ENCODE peak calls at places on chromosomes 6 and 20, in six cellular contexts. One of them, this sample, is unnamed.

GRCh38 chr6:169867751-169868191 is 116.3 kb downstream of the ERMARD start:
- DNase-seq in fibroblast of pulmonary artery: no peak
- DNase-seq in GM23338: no peak
- DNase-seq in heart left ventricle: no peak
- DNase-seq in type B pancreatic cell: peak
- DNase-seq in mesothelial cell of epicardium: no peak
- DNase-seq in this sample: no peak

GRCh38 chr6:67450641-67451040 is 1184.4 kb upstream of the ADGRB3 start:
- DNase-seq in GM23338: no peak
- DNase-seq in mesothelial cell of epicardium: no peak
- DNase-seq in fibroblast of pulmonary artery: no peak
- DNase-seq in heart left ventricle: no peak
- DNase-seq in type B pancreatic cell: no peak
- DNase-seq in this sample: no peak

GRCh38 chr6:75235271-75235670 is 8.3 kb downstream of the COX7A2 start:
- DNase-seq in type B pancreatic cell: no peak
- DNase-seq in heart left ventricle: no peak
- DNase-seq in fibroblast of pulmonary artery: no peak
- DNase-seq in GM23338: peak
- DNase-seq in mesothelial cell of epicardium: no peak
- DNase-seq in this sample: no peak

GRCh38 chr6:135163440-135163738 is 17.7 kb upstream of the MYB start:
- DNase-seq in GM23338: no peak
- DNase-seq in mesothelial cell of epicardium: no peak
- DNase-seq in type B pancreatic cell: no peak
- DNase-seq in heart left ventricle: no peak
- DNase-seq in fibroblast of pulmonary artery: no peak
- DNase-seq in this sample: peak

GRCh38 chr6:69719602-69720193 is 77.1 kb downstream of the LMBRD1 start:
- DNase-seq in heart left ventricle: no peak
- DNase-seq in GM23338: peak
- DNase-seq in type B pancreatic cell: no peak
- DNase-seq in mesothelial cell of epicardium: no peak
- DNase-seq in fibroblast of pulmonary artery: peak
- DNase-seq in this sample: no peak

GRCh38 chr6:143271024-143271423 is 179.5 kb downstream of the ADAT2 start:
- DNase-seq in heart left ventricle: peak
- DNase-seq in GM23338: no peak
- DNase-seq in mesothelial cell of epicardium: no peak
- DNase-seq in type B pancreatic cell: no peak
- DNase-seq in fibroblast of pulmonary artery: peak
- DNase-seq in this sample: no peak

GRCh38 chr6:126127662-126128061 is 141.3 kb downstream of the TRMT11 start:
- DNase-seq in mesothelial cell of epicardium: no peak
- DNase-seq in fibroblast of pulmonary artery: no peak
- DNase-seq in type B pancreatic cell: no peak
- DNase-seq in GM23338: peak
- DNase-seq in heart left ventricle: no peak
- DNase-seq in this sample: no peak

GRCh38 chr6:132456700-132457143 is 55.4 kb upstream of the MOXD1 start:
- DNase-seq in fibroblast of pulmonary artery: no peak
- DNase-seq in GM23338: no peak
- DNase-seq in mesothelial cell of epicardium: no peak
- DNase-seq in type B pancreatic cell: no peak
- DNase-seq in heart left ventricle: peak
- DNase-seq in this sample: no peak

GRCh38 chr20:53077373-53078205 is 105.4 kb downstream of the TSHZ2 start:
- DNase-seq in fibroblast of pulmonary artery: peak
- DNase-seq in mesothelial cell of epicardium: no peak
- DNase-seq in GM23338: no peak
- DNase-seq in type B pancreatic cell: no peak
- DNase-seq in heart left ventricle: peak
- DNase-seq in this sample: no peak

GRCh38 chr6:127391019-127391974 is 47.9 kb upstream of the ECHDC1 start:
- DNase-seq in type B pancreatic cell: no peak
- DNase-seq in mesothelial cell of epicardium: no peak
- DNase-seq in GM23338: no peak
- DNase-seq in heart left ventricle: no peak
- DNase-seq in fibroblast of pulmonary artery: no peak
- DNase-seq in this sample: no peak

GRCh38 chr6:145842693-145843546 is 28.3 kb upstream of the FBXO30 start:
- DNase-seq in type B pancreatic cell: no peak
- DNase-seq in GM23338: no peak
- DNase-seq in mesothelial cell of epicardium: no peak
- DNase-seq in fibroblast of pulmonary artery: peak
- DNase-seq in heart left ventricle: no peak
- DNase-seq in this sample: no peak

GRCh38 chr20:3115190-3116107 is 30.9 kb upstream of the AVP start:
- DNase-seq in fibroblast of pulmonary artery: peak
- DNase-seq in heart left ventricle: no peak
- DNase-seq in GM23338: peak
- DNase-seq in type B pancreatic cell: no peak
- DNase-seq in mesothelial cell of epicardium: no peak
- DNase-seq in this sample: no peak

GRCh38 chr6:53005667-53006250 is 10.7 kb upstream of the GSTA4 start:
- DNase-seq in type B pancreatic cell: no peak
- DNase-seq in heart left ventricle: no peak
- DNase-seq in GM23338: peak
- DNase-seq in mesothelial cell of epicardium: no peak
- DNase-seq in fibroblast of pulmonary artery: no peak
- DNase-seq in this sample: no peak

GRCh38 chr20:46408281-46408731 is 1.9 kb upstream of the ELMO2 start:
- DNase-seq in type B pancreatic cell: no peak
- DNase-seq in mesothelial cell of epicardium: no peak
- DNase-seq in heart left ventricle: no peak
- DNase-seq in fibroblast of pulmonary artery: no peak
- DNase-seq in GM23338: no peak
- DNase-seq in this sample: no peak

GRCh38 chr20:41447026-41447425 is 80.4 kb upstream of the EMILIN3 start:
- DNase-seq in GM23338: no peak
- DNase-seq in mesothelial cell of epicardium: no peak
- DNase-seq in type B pancreatic cell: no peak
- DNase-seq in heart left ventricle: no peak
- DNase-seq in fibroblast of pulmonary artery: no peak
- DNase-seq in this sample: no peak

GRCh38 chr6:152232494-152233151 is 404.5 kb downstream of the SYNE1 start:
- DNase-seq in fibroblast of pulmonary artery: peak
- DNase-seq in heart left ventricle: no peak
- DNase-seq in type B pancreatic cell: no peak
- DNase-seq in GM23338: no peak
- DNase-seq in mesothelial cell of epicardium: no peak
- DNase-seq in this sample: no peak

GRCh38 chr6:150579611-150580010 is 20.1 kb upstream of the PLEKHG1 start:
- DNase-seq in GM23338: no peak
- DNase-seq in type B pancreatic cell: no peak
- DNase-seq in fibroblast of pulmonary artery: no peak
- DNase-seq in mesothelial cell of epicardium: no peak
- DNase-seq in heart left ventricle: peak
- DNase-seq in this sample: no peak

GRCh38 chr20:34222208-34222607 is 19.0 kb upstream of the ASIP start:
- DNase-seq in fibroblast of pulmonary artery: peak
- DNase-seq in heart left ventricle: no peak
- DNase-seq in mesothelial cell of epicardium: no peak
- DNase-seq in GM23338: no peak
- DNase-seq in type B pancreatic cell: no peak
- DNase-seq in this sample: no peak

GRCh38 chr20:35055445-35056276 is 36.9 kb downstream of the TRPC4AP start:
- DNase-seq in heart left ventricle: no peak
- DNase-seq in fibroblast of pulmonary artery: peak
- DNase-seq in type B pancreatic cell: no peak
- DNase-seq in GM23338: no peak
- DNase-seq in mesothelial cell of epicardium: no peak
- DNase-seq in this sample: no peak

GRCh38 chr20:1212607-1213396 is 9.5 kb downstream of the C20orf202 start:
- DNase-seq in heart left ventricle: peak
- DNase-seq in GM23338: peak
- DNase-seq in mesothelial cell of epicardium: peak
- DNase-seq in fibroblast of pulmonary artery: peak
- DNase-seq in type B pancreatic cell: no peak
- DNase-seq in this sample: peak

GRCh38 chr20:33480071-33480470 is 9.8 kb upstream of the CBFA2T2 start:
- DNase-seq in type B pancreatic cell: no peak
- DNase-seq in GM23338: no peak
- DNase-seq in heart left ventricle: no peak
- DNase-seq in fibroblast of pulmonary artery: no peak
- DNase-seq in mesothelial cell of epicardium: no peak
- DNase-seq in this sample: no peak

GRCh38 chr6:154243793-154244768 is 112.5 kb downstream of the IPCEF1 start:
- DNase-seq in mesothelial cell of epicardium: no peak
- DNase-seq in type B pancreatic cell: no peak
- DNase-seq in fibroblast of pulmonary artery: no peak
- DNase-seq in heart left ventricle: no peak
- DNase-seq in GM23338: no peak
- DNase-seq in this sample: no peak

GRCh38 chr20:4956200-4956810 is 45.0 kb downstream of the SLC23A2 start:
- DNase-seq in fibroblast of pulmonary artery: peak
- DNase-seq in type B pancreatic cell: no peak
- DNase-seq in GM23338: peak
- DNase-seq in heart left ventricle: no peak
- DNase-seq in mesothelial cell of epicardium: no peak
- DNase-seq in this sample: no peak

GRCh38 chr20:43975096-43975768 is 60.6 kb downstream of the TOX2 start:
- DNase-seq in type B pancreatic cell: no peak
- DNase-seq in mesothelial cell of epicardium: no peak
- DNase-seq in GM23338: no peak
- DNase-seq in heart left ventricle: no peak
- DNase-seq in fibroblast of pulmonary artery: peak
- DNase-seq in this sample: no peak

GRCh38 chr6:33761922-33762629 is 15.4 kb upstream of the IP6K3 start:
- DNase-seq in type B pancreatic cell: no peak
- DNase-seq in mesothelial cell of epicardium: no peak
- DNase-seq in fibroblast of pulmonary artery: peak
- DNase-seq in GM23338: peak
- DNase-seq in heart left ventricle: peak
- DNase-seq in this sample: peak

GRCh38 chr6:108535079-108535742 is 25.5 kb upstream of the FOXO3 start:
- DNase-seq in heart left ventricle: no peak
- DNase-seq in type B pancreatic cell: no peak
- DNase-seq in GM23338: no peak
- DNase-seq in mesothelial cell of epicardium: no peak
- DNase-seq in fibroblast of pulmonary artery: no peak
- DNase-seq in this sample: no peak

DNA sequence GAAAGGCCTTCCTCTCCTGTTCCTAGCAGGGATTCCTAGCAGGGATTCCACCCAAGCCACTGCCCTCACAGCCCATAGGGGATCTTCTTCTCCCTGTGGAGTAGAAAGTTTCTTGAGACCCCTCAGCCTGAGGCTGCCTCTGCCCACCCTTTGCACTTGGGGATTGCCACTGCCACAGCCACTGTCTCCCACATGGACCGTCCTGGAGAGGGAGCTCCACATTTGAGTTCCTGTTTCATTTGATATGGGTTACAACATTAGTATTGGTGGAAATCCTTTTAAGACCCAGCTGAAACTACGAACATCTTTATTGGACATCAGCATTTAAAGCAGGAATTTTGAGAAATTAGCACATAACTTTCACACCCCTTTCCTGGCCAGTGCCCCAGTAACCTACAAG is 25.6 kb downstream of the HLA-G start:
- DNase-seq in GM23338: no peak
- DNase-seq in mesothelial cell of epicardium: no peak
- DNase-seq in heart left ventricle: no peak
- DNase-seq in type B pancreatic cell: no peak
- DNase-seq in fibroblast of pulmonary artery: no peak
- DNase-seq in this sample: no peak
- TF ChIP-seq CTCF in GM23338: peak
- TF ChIP-seq CTCF in mesothelial cell of epicardium: no peak
- TF ChIP-seq CTCF in heart left ventricle: no peak
- TF ChIP-seq CTCF in type B pancreatic cell: no peak
- TF ChIP-seq CTCF in fibroblast of pulmonary artery: no peak
- TF ChIP-seq CTCF in this sample: no peak

GRCh38 chr20:39897058-39897457 is 792.0 kb downstream of the MAFB start:
- DNase-seq in heart left ventricle: no peak
- DNase-seq in type B pancreatic cell: no peak
- DNase-seq in fibroblast of pulmonary artery: peak
- DNase-seq in GM23338: no peak
- DNase-seq in mesothelial cell of epicardium: no peak
- DNase-seq in this sample: no peak

GRCh38 chr20:39897781-39898466 is 791.1 kb downstream of the MAFB start:
- DNase-seq in heart left ventricle: no peak
- DNase-seq in type B pancreatic cell: no peak
- DNase-seq in mesothelial cell of epicardium: no peak
- DNase-seq in GM23338: no peak
- DNase-seq in fibroblast of pulmonary artery: no peak
- DNase-seq in this sample: no peak

GRCh38 chr20:39890697-39891096 is 798.3 kb downstream of the MAFB start:
- DNase-seq in GM23338: no peak
- DNase-seq in heart left ventricle: no peak
- DNase-seq in mesothelial cell of epicardium: no peak
- DNase-seq in fibroblast of pulmonary artery: no peak
- DNase-seq in type B pancreatic cell: no peak
- DNase-seq in this sample: no peak

GRCh38 chr20:39888310-39888709 is 800.7 kb downstream of the MAFB start:
- DNase-seq in fibroblast of pulmonary artery: no peak
- DNase-seq in GM23338: no peak
- DNase-seq in mesothelial cell of epicardium: no peak
- DNase-seq in type B pancreatic cell: no peak
- DNase-seq in heart left ventricle: no peak
- DNase-seq in this sample: no peak

GRCh38 chr20:39893013-39893685 is 795.9 kb downstream of the MAFB start:
- DNase-seq in type B pancreatic cell: no peak
- DNase-seq in GM23338: peak
- DNase-seq in mesothelial cell of epicardium: no peak
- DNase-seq in heart left ventricle: no peak
- DNase-seq in fibroblast of pulmonary artery: peak
- DNase-seq in this sample: no peak
- TF ChIP-seq CTCF in type B pancreatic cell: no peak
- TF ChIP-seq CTCF in GM23338: no peak
- TF ChIP-seq CTCF in mesothelial cell of epicardium: peak
- TF ChIP-seq CTCF in heart left ventricle: no peak
- TF ChIP-seq CTCF in fibroblast of pulmonary artery: no peak
- TF ChIP-seq CTCF in this sample: no peak

GRCh38 chr20:7195704-7196103 is 428.2 kb downstream of the BMP2 start:
- DNase-seq in heart left ventricle: peak
- DNase-seq in GM23338: no peak
- DNase-seq in mesothelial cell of epicardium: no peak
- DNase-seq in fibroblast of pulmonary artery: peak
- DNase-seq in type B pancreatic cell: no peak
- DNase-seq in this sample: no peak
- TF ChIP-seq CTCF in heart left ventricle: no peak
- TF ChIP-seq CTCF in GM23338: no peak
- TF ChIP-seq CTCF in mesothelial cell of epicardium: no peak
- TF ChIP-seq CTCF in fibroblast of pulmonary artery: no peak
- TF ChIP-seq CTCF in type B pancreatic cell: no peak
- TF ChIP-seq CTCF in this sample: no peak

DNA sequence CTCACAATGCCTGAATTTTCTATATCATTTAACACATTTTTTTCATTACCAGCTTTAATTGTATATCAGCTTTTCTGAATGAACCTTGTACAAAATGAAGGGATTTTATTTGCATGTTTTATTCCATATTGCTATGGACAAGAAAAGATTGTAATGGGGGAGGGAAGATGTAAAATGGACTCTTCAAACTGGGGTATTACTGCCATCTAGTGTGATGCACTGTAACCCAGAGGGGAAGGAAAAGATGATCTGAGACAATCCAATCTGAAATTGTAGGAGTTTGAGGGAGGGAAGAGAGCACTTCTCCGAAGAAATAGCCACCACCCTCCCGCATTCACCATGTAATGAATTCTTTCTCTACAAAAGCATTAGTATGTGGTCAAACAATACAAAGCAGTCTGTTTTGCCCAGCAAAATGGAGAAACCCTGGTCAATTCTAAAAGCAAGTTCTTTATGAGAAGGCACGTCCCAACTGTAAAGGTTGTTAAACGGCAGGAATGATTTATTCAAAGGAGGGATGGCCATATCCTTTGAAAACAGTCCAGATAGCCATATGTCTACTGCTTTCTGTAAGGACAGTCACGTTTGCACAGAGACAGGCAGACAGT is 679.5 kb upstream of the NRSN1 start:
- DNase-seq in type B pancreatic cell: no peak
- DNase-seq in mesothelial cell of epicardium: no peak
- DNase-seq in heart left ventricle: no peak
- DNase-seq in GM23338: peak
- DNase-seq in fibroblast of pulmonary artery: peak
- DNase-seq in this sample: no peak
- TF ChIP-seq CTCF in type B pancreatic cell: peak
- TF ChIP-seq CTCF in mesothelial cell of epicardium: no peak
- TF ChIP-seq CTCF in heart left ventricle: peak
- TF ChIP-seq CTCF in GM23338: peak
- TF ChIP-seq CTCF in fibroblast of pulmonary artery: peak
- TF ChIP-seq CTCF in this sample: no peak